ENCODE peak calls at places on chromosomes 3 and 15, in ten cellular contexts. B is heart right ventricle; S is IMR-90; D is GM23338; E is fibroblast of lung; F is adrenal gland; U is astrocyte; W is CD4-positive, CD25-positive, alpha-beta regulatory T cell; N is cardiac muscle cell; V is body of pancreas. K is an unnamed sample.

GRCh38 chr3:72347819-72348319 is 500.4 kb downstream of the SHQ1 start:
- DNase-seq in B (peak; percentile 74), S (no peak), D (peak; percentile 76), E (peak; percentile 94), F (peak; percentile 73), U (peak; percentile 92), W (peak; percentile 88), N (peak; percentile 28), V (peak; percentile 66), K (no peak)

GRCh38 chr3:123586131-123586530 is 1.3 kb upstream of the HACD2 start:
- DNase-seq in B (peak; percentile 6), S (no peak), D (peak; percentile 90), E (peak; percentile 67), F (peak; percentile 36), U (peak; percentile 54), W (peak; percentile 61), N (peak; percentile 58), V (peak; percentile 43), K (no peak)

GRCh38 chr3:156256945-156257344 is 136.6 kb downstream of the KCNAB1 start:
- DNase-seq in B (no peak), S (no peak), D (no peak), E (no peak), F (no peak), U (no peak), W (no peak), N (no peak), V (no peak), K (no peak)

GRCh38 chr15:77209221-77209620 is 138.3 kb upstream of the TSPAN3 start:
- DNase-seq in B (no peak), S (no peak), D (no peak), E (no peak), F (no peak), U (no peak), W (no peak), N (no peak), V (no peak), K (no peak)

GRCh38 chr3:11556234-11556633 is 87.5 kb downstream of the VGLL4 start:
- DNase-seq in B (no peak), S (no peak), D (no peak), E (no peak), F (peak; percentile 15), U (no peak), W (no peak), N (no peak), V (no peak), K (no peak)

GRCh38 chr15:49038382-49038781 is 7.9 kb downstream of the SECISBP2L start:
- DNase-seq in B (no peak), S (no peak), D (no peak), E (peak; percentile 23), F (no peak), U (peak; percentile 3), W (no peak), N (no peak), V (no peak), K (no peak)

GRCh38 chr15:50873935-50874353 is 34.5 kb upstream of the AP4E1 start:
- DNase-seq in B (no peak), S (no peak), D (no peak), E (no peak), F (no peak), U (no peak), W (peak; percentile 45), N (no peak), V (no peak), K (no peak)

GRCh38 chr3:107574650-107575049 is 51.9 kb downstream of the BBX start:
- DNase-seq in B (peak; percentile 32), S (peak; percentile 51), D (peak; percentile 57), E (peak; percentile 42), F (no peak), U (peak; percentile 17), W (peak; percentile 28), N (peak; percentile 52), V (no peak), K (no peak)

GRCh38 chr3:120449701-120450216 is 1.0 kb downstream of the FSTL1 start:
- DNase-seq in B (no peak), S (peak; percentile 71), D (no peak), E (peak; percentile 71), F (no peak), U (peak; percentile 63), W (no peak), N (peak; percentile 37), V (no peak), K (no peak)

GRCh38 chr3:120446891-120447668 is 3.7 kb downstream of the FSTL1 start:
- DNase-seq in B (no peak), S (no peak), D (no peak), E (no peak), F (no peak), U (no peak), W (no peak), N (no peak), V (no peak), K (no peak)

GRCh38 chr3:120450261-120450913 is 405 bp downstream of the FSTL1 start:
- DNase-seq in B (peak; percentile 44), S (no peak), D (peak; percentile 63), E (no peak), F (peak; percentile 46), U (no peak), W (peak; percentile 7), N (peak; percentile 63), V (peak; percentile 25), K (no peak)

GRCh38 chr3:120450914-120451669 is at the start of gene FSTL1:
- DNase-seq in B (peak; percentile 73), S (peak; percentile 70), D (peak; percentile 86), E (peak; percentile 83), F (peak; percentile 66), U (peak; percentile 71), W (no peak), N (peak; percentile 86), V (peak; percentile 47), K (no peak)

DNA sequence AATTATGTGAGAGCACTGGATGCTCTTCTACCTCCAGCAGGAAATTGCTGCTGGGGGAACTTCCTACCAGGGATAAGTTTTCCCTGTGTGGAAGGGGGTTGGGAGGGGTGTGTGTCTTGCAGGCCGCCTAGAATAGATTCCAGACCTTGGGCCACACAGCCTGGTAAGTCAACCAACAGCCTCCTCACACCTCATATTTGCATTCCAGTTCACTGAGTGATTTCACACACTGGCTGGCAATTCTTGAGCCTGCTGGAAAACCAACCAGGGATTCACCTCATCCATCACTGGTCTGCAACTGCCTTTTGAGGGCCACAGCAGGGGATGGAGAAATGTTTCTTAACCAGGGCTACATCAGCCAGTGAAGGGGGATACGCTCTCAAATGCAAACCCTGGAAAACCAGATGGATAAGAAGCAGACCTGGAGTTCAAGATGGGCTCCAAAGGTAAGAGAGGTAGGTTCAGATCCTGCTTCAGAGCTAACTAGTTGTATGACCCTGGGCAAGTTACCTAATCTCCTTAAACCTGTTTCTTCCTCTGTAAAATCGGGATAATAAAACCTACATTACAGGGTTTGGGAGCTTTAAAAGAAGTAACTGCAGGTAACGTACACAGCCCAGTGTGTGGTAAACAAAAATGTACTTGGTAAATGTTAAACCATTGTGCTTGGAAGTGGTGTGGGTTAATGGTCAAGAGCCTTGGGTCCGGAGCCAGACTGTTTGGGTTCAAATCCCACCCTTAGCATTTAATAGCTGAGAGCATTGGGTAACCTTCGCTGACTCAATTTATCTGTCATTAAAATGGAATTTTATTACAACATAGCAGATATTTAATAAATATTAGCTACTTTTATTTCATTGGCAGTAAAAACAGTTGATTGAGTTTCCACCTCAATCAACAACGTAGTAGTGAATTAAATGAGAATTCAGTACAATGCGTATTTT is 1.8 kb downstream of the FSTL1 start:
- DNase-seq in B (peak; percentile 38), S (peak; percentile 83), D (peak; percentile 52), E (peak; percentile 95), F (no peak), U (peak; percentile 91), W (no peak), N (peak; percentile 49), V (no peak), K (no peak)
- H3K4me3 ChIP-seq in B (peak overlapping the region; percentile 90), S (peak overlapping the region; percentile 94), D (peak overlapping the region; percentile 87), E (peak overlapping the region; percentile 85), F (peak overlapping the region; percentile 94), U (peak overlapping the region; percentile 93), W (no peak overlapping the region), N (peak overlapping the region; percentile 98), V (no peak overlapping the region), K (no peak overlapping the region)

GRCh38 chr3:69409831-69410230 is 23.9 kb upstream of the FRMD4B start:
- DNase-seq in B (no peak), S (no peak), D (no peak), E (no peak), F (no peak), U (no peak), W (no peak), N (no peak), V (no peak), K (no peak)

GRCh38 chr3:69410301-69410700 is 24.4 kb upstream of the FRMD4B start:
- DNase-seq in B (peak; percentile 85), S (peak; percentile 53), D (peak; percentile 73), E (peak; percentile 49), F (peak; percentile 75), U (peak; percentile 39), W (peak; percentile 72), N (peak; percentile 71), V (peak; percentile 68), K (peak; percentile 45)

GRCh38 chr3:69408542-69408941 is 22.7 kb upstream of the FRMD4B start:
- DNase-seq in B (no peak), S (no peak), D (no peak), E (no peak), F (no peak), U (no peak), W (no peak), N (no peak), V (no peak), K (no peak)

GRCh38 chr3:69408989-69409388 is 23.1 kb upstream of the FRMD4B start:
- DNase-seq in B (no peak), S (no peak), D (no peak), E (no peak), F (no peak), U (no peak), W (no peak), N (no peak), V (no peak), K (no peak)

DNA sequence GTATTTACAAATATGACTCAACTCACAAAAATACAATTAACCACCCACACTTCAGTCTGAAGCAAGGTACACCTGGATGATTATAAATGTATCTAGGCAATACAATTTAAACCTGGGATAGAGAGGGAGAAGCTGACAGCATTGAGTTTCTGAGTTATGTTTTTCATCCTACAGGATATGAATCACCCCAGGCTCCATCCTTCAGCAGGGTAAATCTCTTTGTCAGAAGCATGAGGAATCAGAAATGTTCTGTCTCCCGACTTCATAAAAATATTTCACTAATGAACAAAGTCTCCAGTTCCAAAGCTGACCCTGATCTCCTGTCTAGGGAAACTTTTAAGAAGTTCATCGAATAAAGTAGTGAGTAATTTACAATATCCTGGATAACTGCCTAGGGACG is 25.4 kb upstream of the FRMD4B start:
- DNase-seq in B (no peak), S (peak; percentile 14), D (no peak), E (peak; percentile 70), F (no peak), U (peak; percentile 61), W (no peak), N (no peak), V (no peak), K (no peak)
- H3K27ac ChIP-seq in B (no peak overlapping the region), S (no peak overlapping the region), D (no peak overlapping the region), E (no peak overlapping the region), F (no peak overlapping the region), U (peak overlapping the region; percentile 23), W (no peak overlapping the region), N (no peak overlapping the region), V (no peak overlapping the region), K (no peak overlapping the region)

DNA sequence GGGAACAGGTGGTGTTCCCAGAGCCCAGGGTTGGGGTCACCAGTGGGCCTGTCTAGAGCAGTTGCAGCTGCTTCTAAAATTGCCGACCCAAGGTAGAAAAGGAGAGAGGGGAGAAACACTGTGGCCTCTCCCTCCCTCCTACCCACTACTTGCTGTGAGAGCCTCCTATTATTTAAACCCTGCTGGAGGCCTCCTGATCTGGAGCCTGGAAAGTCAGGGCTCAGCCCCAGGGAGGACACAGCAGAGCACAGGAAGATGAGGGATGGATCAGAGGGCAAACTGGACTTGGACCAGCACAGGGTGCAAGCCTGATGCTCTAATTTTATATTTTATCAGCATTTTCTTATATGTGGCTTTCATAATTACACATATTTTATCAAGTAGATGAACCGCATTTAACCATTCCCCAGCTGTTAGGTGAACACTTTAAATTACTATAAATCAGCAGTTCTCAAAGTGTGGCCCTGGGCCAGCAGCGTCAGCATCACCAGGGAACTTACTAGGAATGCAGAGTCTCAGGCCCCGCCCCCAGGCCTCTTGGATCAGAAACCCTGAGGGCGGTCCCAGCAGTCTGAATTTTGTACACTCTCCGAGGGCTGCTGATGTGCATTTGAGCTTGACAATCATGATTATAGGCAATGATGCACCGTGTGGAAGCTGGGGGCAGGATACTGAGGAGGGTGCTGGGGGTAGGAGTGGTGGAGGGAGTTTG is 26.7 kb downstream of the SMAD3 start:
- DNase-seq in B (no peak), S (no peak), D (no peak), E (no peak), F (no peak), U (no peak), W (no peak), N (no peak), V (no peak), K (no peak)
- H3K4me1 ChIP-seq in B (peaks cover 66% of the 10 kb centered on the region), S (peaks cover 60% of the 10 kb centered on the region), D (peaks cover 31% of the 10 kb centered on the region), E (peaks cover 64% of the 10 kb centered on the region), F (peaks cover 36% of the 10 kb centered on the region), U (peaks cover 64% of the 10 kb centered on the region), W (peaks cover 72% of the 10 kb centered on the region), N (peaks cover 64% of the 10 kb centered on the region), V (peaks cover 59% of the 10 kb centered on the region), K (peaks cover 76% of the 10 kb centered on the region)

GRCh38 chr15:70158996-70159355 is 61.3 kb upstream of the TLE3 start:
- DNase-seq in B (no peak), S (no peak), D (no peak), E (no peak), F (no peak), U (no peak), W (no peak), N (no peak), V (no peak), K (no peak)

GRCh38 chr15:70159397-70160009 is 61.8 kb upstream of the TLE3 start:
- DNase-seq in B (no peak), S (no peak), D (no peak), E (no peak), F (no peak), U (no peak), W (no peak), N (no peak), V (peak; percentile 53), K (no peak)

GRCh38 chr15:70158309-70158995 is 60.7 kb upstream of the TLE3 start:
- DNase-seq in B (no peak), S (no peak), D (no peak), E (no peak), F (no peak), U (no peak), W (no peak), N (no peak), V (no peak), K (no peak)

GRCh38 chr15:70154440-70155347 is 57.0 kb upstream of the TLE3 start:
- DNase-seq in B (no peak), S (peak; percentile 46), D (peak; percentile 59), E (peak; percentile 63), F (peak; percentile 81), U (peak; percentile 62), W (no peak), N (peak; percentile 71), V (no peak), K (no peak)

GRCh38 chr15:70156781-70157261 is 59.1 kb upstream of the TLE3 start:
- DNase-seq in B (peak; percentile 43), S (peak; percentile 34), D (no peak), E (peak; percentile 75), F (peak; percentile 85), U (peak; percentile 73), W (no peak), N (no peak), V (peak; percentile 80), K (no peak)
- H3K4me3 ChIP-seq in B (no peak overlapping the region), S (no peak overlapping the region), D (no peak overlapping the region), E (no peak overlapping the region), F (no peak overlapping the region), U (no peak overlapping the region), W (no peak overlapping the region), N (no peak overlapping the region), V (no peak overlapping the region), K (no peak overlapping the region)